ENCODE peak calls at places on chromosomes 3 and 15, in five cellular contexts. K is HT-29, A is anterior cingulate cortex, L is AG09309, Q is psoas muscle. W is an unnamed sample.
A peak's percentile ranks its signal among the peaks of the same experiment; 100 is the strongest.

GRCh38 chr3:153162513-153163348 is 705 bp downstream of the RAP2B start:
- DNase-seq in L (no peak), A (peak; percentile 48), K (peak; percentile 54), Q (peak; percentile 66), W (peak; percentile 31)

GRCh38 chr15:39025331-39025730 is 460.7 kb upstream of the RASGRP1 start:
- DNase-seq in K (no peak), A (no peak), Q (no peak), L (peak; percentile 67), W (no peak)

GRCh38 chr3:194808709-194809108 is 123.0 kb downstream of the FAM43A start:
- DNase-seq in A (no peak), K (no peak), Q (no peak), L (no peak), W (no peak)

GRCh38 chr15:98729446-98730042 is 81.2 kb downstream of the IGF1R start:
- DNase-seq in L (no peak), Q (no peak), A (no peak), K (no peak), W (no peak)

GRCh38 chr15:68629519-68630204 is 50.9 kb downstream of the CORO2B start:
- DNase-seq in A (no peak), Q (no peak), K (no peak), L (no peak), W (no peak)

GRCh38 chr3:183318846-183319770 is 66.1 kb downstream of the B3GNT5 start:
- DNase-seq in L (no peak), K (no peak), Q (no peak), A (no peak), W (no peak)

GRCh38 chr3:125671461-125672243 is 76.4 kb upstream of the OSBPL11 start:
- DNase-seq in A (no peak), L (no peak), Q (no peak), K (no peak), W (no peak)

GRCh38 chr3:50454671-50455070 is 48.8 kb downstream of the CACNA2D2 start:
- DNase-seq in L (no peak), A (no peak), K (no peak), Q (no peak), W (no peak)

GRCh38 chr15:74176262-74177208 is 3.0 kb downstream of the ISLR start:
- DNase-seq in A (no peak), K (no peak), L (no peak), Q (no peak), W (no peak)

GRCh38 chr15:25870899-25871298 is 7.8 kb upstream of the ATP10A start:
- DNase-seq in Q (no peak), L (no peak), A (no peak), K (no peak), W (no peak)

GRCh38 chr3:83011471-83011870 is 1250.0 kb upstream of the GBE1 start:
- DNase-seq in Q (no peak), K (no peak), L (no peak), A (no peak), W (no peak)

GRCh38 chr3:77945320-77945719 is 905.4 kb downstream of the ROBO2 start:
- DNase-seq in L (no peak), Q (no peak), A (no peak), K (no peak), W (no peak)

GRCh38 chr3:127083778-127084355 is 101.0 kb downstream of the PLXNA1 start:
- DNase-seq in A (no peak), K (no peak), Q (peak; percentile 31), L (no peak), W (no peak)

GRCh38 chr3:123807820-123808219 is 76.3 kb downstream of the MYLK start:
- DNase-seq in A (no peak), L (no peak), Q (no peak), K (peak; percentile 88), W (no peak)

GRCh38 chr3:55169608-55170010 is 241.8 kb upstream of the LRTM1 start:
- DNase-seq in K (no peak), A (no peak), Q (no peak), L (peak; percentile 100), W (no peak)

GRCh38 chr3:117114517-117115265 is 405.1 kb downstream of the TUSC7 start:
- DNase-seq in L (no peak), K (no peak), Q (no peak), A (no peak), W (no peak)

GRCh38 chr3:11289864-11290263 is 17.7 kb downstream of the ATG7 start:
- DNase-seq in L (no peak), A (no peak), Q (no peak), K (no peak), W (no peak)

GRCh38 chr15:29820802-29821160 is 1.5 kb downstream of the TJP1 start:
- DNase-seq in Q (no peak), A (no peak), K (no peak), L (no peak), W (no peak)

GRCh38 chr3:149332227-149332765 is 1.1 kb downstream of the TM4SF18 start:
- DNase-seq in A (no peak), L (no peak), K (no peak), Q (no peak), W (no peak)

GRCh38 chr3:190205739-190206138 is 85.0 kb upstream of the P3H2 start:
- DNase-seq in L (peak; percentile 23), K (no peak), Q (no peak), A (no peak), W (no peak)

GRCh38 chr15:82122754-82123400 is 77.1 kb upstream of the MEX3B start:
- DNase-seq in K (no peak), L (peak; percentile 95), A (no peak), Q (peak; percentile 56), W (no peak)

GRCh38 chr15:92377083-92377789 is 16.4 kb upstream of the ST8SIA2 start:
- DNase-seq in Q (no peak), L (no peak), K (no peak), A (no peak), W (no peak)

GRCh38 chr3:52136513-52136912 is 17.7 kb downstream of the POC1A start:
- DNase-seq in L (peak; percentile 35), Q (peak; percentile 67), K (no peak), A (no peak), W (no peak)

GRCh38 chr15:62483817-62484216 is 318.7 kb upstream of the C2CD4B start:
- DNase-seq in K (no peak), L (no peak), A (no peak), Q (peak; percentile 63), W (no peak)

GRCh38 chr3:128177865-128178264 is 24.6 kb downstream of the EEFSEC start:
- DNase-seq in Q (no peak), A (no peak), K (no peak), L (no peak), W (no peak)

GRCh38 chr3:186476044-186476468 is 68.1 kb downstream of the CRYGS start:
- DNase-seq in Q (no peak), A (peak; percentile 75), L (no peak), K (no peak), W (no peak)

GRCh38 chr3:62149962-62150361 is 223.4 kb downstream of the FEZF2 start:
- DNase-seq in Q (peak; percentile 79), A (no peak), K (no peak), L (no peak), W (no peak)

GRCh38 chr15:66649235-66649984 is 52.6 kb upstream of the SMAD6 start:
- DNase-seq in L (no peak), A (no peak), K (no peak), Q (no peak), W (no peak)

GRCh38 chr3:122563717-122564025 is 429 bp downstream of the PARP9 start:
- DNase-seq in K (peak; percentile 44), A (no peak), Q (no peak), L (no peak), W (no peak)

GRCh38 chr3:177973241-177973840 is 562.9 kb upstream of the KCNMB2 start:
- DNase-seq in L (no peak), K (no peak), Q (no peak), A (no peak), W (no peak)

GRCh38 chr3:32500880-32501784 is 1.5 kb downstream of the CMTM6 start:
- DNase-seq in A (no peak), L (no peak), K (no peak), Q (no peak), W (no peak)

GRCh38 chr3:31815631-31816440 is 165.2 kb downstream of the OSBPL10 start:
- DNase-seq in Q (no peak), K (no peak), A (no peak), L (no peak), W (no peak)

GRCh38 chr3:66038384-66038725 is 363 bp downstream of the MAGI1 start:
- DNase-seq in A (no peak), Q (no peak), K (no peak), L (no peak), W (no peak)

GRCh38 chr3:46460051-46460450 is 4.7 kb downstream of the LTF start:
- DNase-seq in K (no peak), Q (no peak), A (no peak), L (no peak), W (no peak)

W was measured in activated gamma-delta T cell treated with Interleukin-2 at 50 U/mL for 16 hours.